ENCODE peak calls at places on chromosomes 12 and 14, in six cellular contexts. O is HepG2, E is A549, M is K562, B is upper lobe of left lung, W is GM12878. I is an unnamed sample. For H3K4me1, the result is how much of the 10 kb centered on the place peaks cover.

GRCh38 chr12:69151254-69151751 is 88.1 kb upstream of the CPSF6 start:
- ATAC-seq in W (no peak), B (no peak), E (no peak), M (no peak), O (no peak), I (no peak)

GRCh38 chr12:127539499-127539898 is 727.5 kb upstream of the TMEM132C start:
- ATAC-seq in O (no peak), W (no peak), M (no peak), E (no peak), B (no peak), I (no peak)

GRCh38 chr12:4829161-4829792 is 80.4 kb upstream of the KCNA1 start:
- ATAC-seq in E (no peak), M (no peak), B (no peak), W (peak), O (no peak), I (no peak)

GRCh38 chr12:10131101-10131632 is 1.2 kb upstream of the CLEC7A start:
- ATAC-seq in M (no peak), E (no peak), W (no peak), B (peak), O (no peak), I (no peak)

GRCh38 chr12:9032202-9032964 is 43.0 kb downstream of the KLRG1 start:
- ATAC-seq in M (no peak), B (peak), O (no peak), E (no peak), W (peak), I (no peak)

GRCh38 chr12:109597414-109597794 is 23.8 kb downstream of the MVK start:
- ATAC-seq in M (no peak), B (no peak), E (no peak), O (no peak), W (no peak), I (no peak)

GRCh38 chr12:31118347-31118830 is 44.7 kb downstream of the DDX11 start:
- ATAC-seq in E (peak), O (peak), B (peak), W (peak), M (peak), I (no peak)

GRCh38 chr12:32603858-32604257 is 75.2 kb upstream of the DNM1L start:
- ATAC-seq in E (no peak), B (peak), M (no peak), O (no peak), W (peak), I (peak)

GRCh38 chr14:72792051-72792788 is 101.7 kb downstream of the DPF3 start:
- ATAC-seq in M (no peak), E (no peak), W (no peak), B (no peak), O (peak), I (peak)

GRCh38 chr14:80049055-80049454 is 162.2 kb downstream of the DIO2 start:
- ATAC-seq in M (no peak), E (no peak), W (no peak), O (no peak), B (no peak), I (no peak)

GRCh38 chr14:26444745-26445144 is 153.1 kb downstream of the NOVA1 start:
- ATAC-seq in W (no peak), E (no peak), O (no peak), B (no peak), M (no peak), I (no peak)

GRCh38 chr12:30506411-30506810 is 189.3 kb downstream of the IPO8 start:
- ATAC-seq in O (no peak), E (no peak), M (no peak), W (no peak), B (no peak), I (no peak)

GRCh38 chr12:127655691-127656090 is 611.3 kb upstream of the TMEM132C start:
- ATAC-seq in B (no peak), E (no peak), O (no peak), M (no peak), W (no peak), I (no peak)

GRCh38 chr12:25824729-25825128 is 133.8 kb upstream of the RASSF8 start:
- ATAC-seq in E (no peak), B (no peak), W (no peak), O (no peak), M (no peak), I (no peak)

GRCh38 chr12:13530966-13531365 is 334.4 kb downstream of the EMP1 start:
- ATAC-seq in M (no peak), B (no peak), W (no peak), E (no peak), O (no peak), I (no peak)

GRCh38 chr12:98699568-98699967 is 54.5 kb downstream of the APAF1 start:
- ATAC-seq in W (no peak), O (no peak), B (peak), E (no peak), M (peak), I (peak)

DNA sequence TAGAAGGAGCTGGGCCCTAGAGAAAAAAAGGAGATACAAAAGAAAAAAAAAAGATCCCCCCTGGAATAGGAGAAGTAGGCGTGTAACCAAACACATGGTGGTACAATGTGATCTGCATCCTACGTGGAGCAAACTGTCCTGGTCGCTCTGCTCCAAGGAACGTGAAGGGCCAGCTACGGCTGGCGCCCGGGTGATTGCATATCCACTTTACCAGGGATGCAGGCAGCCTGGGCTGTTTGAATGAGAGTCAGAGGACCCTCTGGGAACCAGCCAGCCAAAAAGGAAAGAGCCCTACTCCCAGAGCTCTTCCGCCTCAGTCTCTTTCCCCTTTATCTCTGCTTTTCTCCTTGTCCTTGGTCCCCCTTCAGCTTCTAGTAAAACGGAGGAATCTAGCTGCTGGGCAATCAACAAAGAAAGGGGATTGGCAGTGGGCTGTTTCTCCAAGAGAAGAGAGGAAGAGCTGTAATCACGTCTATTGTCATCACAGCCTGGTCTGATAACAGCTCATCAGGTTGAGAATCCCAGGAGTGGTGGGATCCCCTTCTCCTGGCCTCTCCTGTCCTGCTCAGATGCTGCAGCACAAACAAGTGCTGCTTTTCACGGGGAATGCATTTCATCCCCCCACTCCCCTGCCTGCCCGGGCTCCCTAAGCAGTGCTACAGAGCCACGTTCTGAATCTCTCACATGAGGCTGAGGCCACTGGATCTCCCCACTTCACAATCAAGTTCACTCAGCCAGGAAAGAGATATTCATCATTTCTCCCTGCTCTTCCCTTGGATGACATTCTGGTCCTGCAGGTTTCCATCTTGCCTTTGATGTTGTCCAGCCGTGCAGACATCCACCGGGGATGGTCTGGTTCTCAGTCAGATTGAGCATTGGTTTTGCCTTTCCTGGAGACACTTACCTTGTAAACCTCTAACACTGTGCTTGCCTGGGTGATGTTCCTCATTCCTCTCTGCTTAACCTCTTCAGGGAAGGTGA is 156.2 kb downstream of the ADCK1 start:
- ATAC-seq in E (no peak), B (no peak), M (peak), W (no peak), O (no peak), I (no peak)
- H3K4me3 ChIP-seq in E (no peak), B (no peak), M (no peak), W (no peak), O (no peak), I (no peak)

DNA sequence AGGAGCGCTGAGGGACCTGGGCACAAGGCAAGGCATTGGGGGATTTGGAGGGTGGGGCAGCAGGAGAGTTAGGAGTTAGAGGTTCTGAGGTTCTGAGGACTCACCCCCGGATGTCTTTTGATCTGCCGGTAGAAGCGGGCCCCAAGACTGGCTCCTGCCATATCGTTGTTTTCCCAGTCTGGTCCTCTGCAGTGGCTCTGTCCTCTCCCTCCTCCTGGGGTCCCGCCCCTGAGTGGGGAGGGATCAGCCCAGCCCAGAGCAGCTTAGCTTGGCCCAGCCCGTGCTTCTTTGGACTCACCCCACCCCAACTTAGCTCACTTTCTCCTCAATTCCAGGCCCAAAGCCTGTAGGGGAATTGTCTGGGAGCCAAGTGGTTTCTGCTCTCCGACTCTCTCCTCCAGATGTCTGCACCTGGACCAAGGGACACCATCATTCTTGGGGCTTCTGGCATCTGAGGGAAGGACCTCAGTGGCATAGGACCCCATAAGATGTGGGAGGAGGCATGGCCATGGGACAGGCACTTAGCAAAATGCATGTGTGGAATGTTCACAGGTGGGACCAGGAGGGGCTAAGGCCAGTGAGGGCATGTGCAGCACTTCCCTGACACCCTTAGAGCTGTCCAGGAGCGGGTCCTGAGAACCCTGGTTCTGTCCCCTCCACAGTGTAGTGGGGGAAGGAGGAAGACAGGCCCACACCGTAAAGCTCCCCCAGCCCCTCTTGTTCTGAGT is 7.6 kb downstream of the SHMT2 start:
- ATAC-seq in B (no peak), W (no peak), O (peak), E (no peak), M (peak), I (no peak)
- H3K4me1 ChIP-seq in B (under half), W (under half), O (half or more), E (under half), M (under half), I (half or more)

GRCh38 chr14:34711169-34711568 is 3.2 kb downstream of the CFL2 start:
- ATAC-seq in M (no peak), E (no peak), B (no peak), W (peak), O (no peak), I (no peak)
- TF ChIP-seq EP300 in M (no peak), E (no peak), B (no peak), W (no peak), O (no peak), I (no peak)

GRCh38 chr12:70366581-70367267 is 634 bp downstream of the KCNMB4 start:
- ATAC-seq in W (peak), E (peak), M (peak), B (peak), O (peak), I (peak)
- H3K4me3 ChIP-seq in W (peak), E (peak), M (peak), B (peak), O (peak), I (peak)

DNA sequence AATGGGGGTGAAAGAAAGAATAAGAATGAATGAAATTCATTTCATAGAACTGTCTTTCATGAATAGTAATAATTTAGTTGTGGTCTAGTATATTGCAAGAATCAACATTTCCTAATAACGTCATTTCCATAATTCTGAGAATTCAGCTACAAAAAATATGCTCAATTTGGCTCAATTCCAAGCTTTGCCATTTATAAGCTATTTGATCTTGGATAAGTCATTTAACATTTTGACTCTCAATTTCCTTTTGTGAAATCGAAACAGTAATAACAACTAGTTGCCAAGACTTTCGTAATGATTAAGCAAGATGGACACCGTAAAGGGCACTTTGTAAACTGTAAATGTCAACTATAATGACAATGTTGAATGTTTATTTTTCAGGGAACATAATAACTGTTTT is 18.1 kb downstream of the NOS1 start:
- ATAC-seq in B (no peak), O (no peak), M (no peak), W (no peak), E (no peak), I (no peak)
- H3K4me1 ChIP-seq in B (under half), O (under half), M (under half), W (under half), E (under half), I (under half)

GRCh38 chr14:97053941-97054340 is 256.8 kb downstream of the VRK1 start:
- ATAC-seq in B (no peak), W (no peak), E (no peak), M (no peak), O (no peak), I (no peak)
- TF ChIP-seq EP300 in B (no peak), W (no peak), E (no peak), M (no peak), O (no peak), I (no peak)

DNA sequence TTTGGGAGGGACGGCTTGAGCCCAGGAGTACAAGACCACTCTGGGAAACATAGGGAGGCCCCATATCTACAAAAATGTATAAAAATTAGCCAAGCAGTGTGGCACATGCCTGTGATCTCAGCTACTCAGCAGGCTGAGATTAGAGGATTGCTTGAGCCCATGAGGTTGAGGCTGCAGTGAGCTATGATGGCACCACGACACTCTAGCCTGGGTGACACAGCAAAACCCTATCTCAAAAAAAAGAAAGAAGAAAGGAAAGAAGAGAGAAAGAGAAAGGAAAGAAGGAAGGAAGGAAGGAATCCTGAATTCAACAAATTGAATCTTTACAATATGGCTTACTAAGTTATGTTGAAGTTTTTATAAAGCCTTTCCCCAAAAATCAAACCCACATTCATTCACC is 2.1 kb downstream of the KIF21A start:
- ATAC-seq in O (no peak), E (no peak), B (no peak), M (peak), W (no peak), I (no peak)
- H3K4me3 ChIP-seq in O (peak), E (peak), B (no peak), M (peak), W (peak), I (no peak)

DNA sequence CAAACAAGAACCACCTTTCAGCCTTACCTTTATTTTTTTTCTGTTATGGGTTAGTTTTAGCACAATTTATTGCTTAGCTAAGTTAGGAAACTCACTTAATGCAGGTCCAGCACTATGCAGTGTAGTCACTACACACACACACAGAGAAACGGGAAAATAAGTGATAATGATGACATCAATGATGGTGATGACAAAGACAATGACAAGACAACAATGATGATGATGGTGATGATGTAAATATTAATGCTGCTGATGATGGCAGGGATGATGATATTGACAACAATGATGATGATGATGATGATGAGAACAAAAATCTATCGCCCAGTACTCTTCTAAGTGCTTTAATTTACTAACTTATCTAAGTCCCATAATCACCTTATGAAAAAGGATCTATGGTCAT is 41.1 kb downstream of the WSCD2 start:
- ATAC-seq in M (no peak), B (no peak), O (no peak), E (no peak), W (no peak), I (no peak)
- H3K4me1 ChIP-seq in M (under half), B (under half), O (under half), E (under half), W (under half), I (half or more)

GRCh38 chr12:43273467-43273866 is 278.5 kb downstream of the ADAMTS20 start:
- ATAC-seq in M (no peak), B (no peak), W (no peak), E (no peak), O (no peak), I (no peak)
- TF ChIP-seq EP300 in M (no peak), B (no peak), W (no peak), E (no peak), O (no peak), I (no peak)

I was measured in gastroesophageal sphincter.